ENCODE peak calls at places on chromosomes 3 and 15, in eight cellular contexts. One of them, this sample, is unnamed.

GRCh38 chr3:172209333-172210321 is 170.2 kb downstream of the FNDC3B start:
- DNase-seq in foreskin fibroblast: no peak
- DNase-seq in activated T-cell treated with anti-CD3 and anti-CD28 coated beads, Interleukin-2, amount 50 U/mL, for 24 hours: no peak
- DNase-seq in GM19239: no peak
- DNase-seq in AG08395: no peak
- DNase-seq in activated CD8-positive, alpha-beta memory T cell treated with anti-CD3 and anti-CD28 coated beads, Interleukin-2, amount 50 U/mL, for 48 hours: no peak
- DNase-seq in HFFc6: no peak
- DNase-seq in stimulated activated CD8-positive, alpha-beta memory T cell treated with anti-CD3 and anti-CD28 coated beads, Interleukin-12 subunit alpha, Interleukin-12 subunit beta, amount 100 ng/mL, for 1 hour: no peak
- DNase-seq in this sample: no peak

GRCh38 chr3:14152233-14152962 is 26.0 kb downstream of the XPC start:
- DNase-seq in foreskin fibroblast: no peak
- DNase-seq in activated T-cell treated with anti-CD3 and anti-CD28 coated beads, Interleukin-2, amount 50 U/mL, for 24 hours: no peak
- DNase-seq in GM19239: no peak
- DNase-seq in AG08395: no peak
- DNase-seq in activated CD8-positive, alpha-beta memory T cell treated with anti-CD3 and anti-CD28 coated beads, Interleukin-2, amount 50 U/mL, for 48 hours: no peak
- DNase-seq in HFFc6: no peak
- DNase-seq in stimulated activated CD8-positive, alpha-beta memory T cell treated with anti-CD3 and anti-CD28 coated beads, Interleukin-12 subunit alpha, Interleukin-12 subunit beta, amount 100 ng/mL, for 1 hour: no peak
- DNase-seq in this sample: no peak

GRCh38 chr15:85709250-85709649 is 85.5 kb downstream of the KLHL25 start:
- DNase-seq in foreskin fibroblast: no peak
- DNase-seq in activated T-cell treated with anti-CD3 and anti-CD28 coated beads, Interleukin-2, amount 50 U/mL, for 24 hours: no peak
- DNase-seq in GM19239: no peak
- DNase-seq in AG08395: no peak
- DNase-seq in activated CD8-positive, alpha-beta memory T cell treated with anti-CD3 and anti-CD28 coated beads, Interleukin-2, amount 50 U/mL, for 48 hours: no peak
- DNase-seq in HFFc6: no peak
- DNase-seq in stimulated activated CD8-positive, alpha-beta memory T cell treated with anti-CD3 and anti-CD28 coated beads, Interleukin-12 subunit alpha, Interleukin-12 subunit beta, amount 100 ng/mL, for 1 hour: no peak
- DNase-seq in this sample: no peak

GRCh38 chr3:36944641-36945270 is at the start of gene TRANK1:
- DNase-seq in foreskin fibroblast: peak; percentile 74
- DNase-seq in activated T-cell treated with anti-CD3 and anti-CD28 coated beads, Interleukin-2, amount 50 U/mL, for 24 hours: peak; percentile 86
- DNase-seq in GM19239: peak; percentile 53
- DNase-seq in AG08395: peak; percentile 71
- DNase-seq in activated CD8-positive, alpha-beta memory T cell treated with anti-CD3 and anti-CD28 coated beads, Interleukin-2, amount 50 U/mL, for 48 hours: peak; percentile 84
- DNase-seq in HFFc6: no peak
- DNase-seq in stimulated activated CD8-positive, alpha-beta memory T cell treated with anti-CD3 and anti-CD28 coated beads, Interleukin-12 subunit alpha, Interleukin-12 subunit beta, amount 100 ng/mL, for 1 hour: peak; percentile 72
- DNase-seq in this sample: peak; percentile 40

GRCh38 chr3:23263796-23264195 is 60.7 kb downstream of the UBE2E2 start:
- DNase-seq in foreskin fibroblast: peak; percentile 49
- DNase-seq in activated T-cell treated with anti-CD3 and anti-CD28 coated beads, Interleukin-2, amount 50 U/mL, for 24 hours: no peak
- DNase-seq in GM19239: no peak
- DNase-seq in AG08395: no peak
- DNase-seq in activated CD8-positive, alpha-beta memory T cell treated with anti-CD3 and anti-CD28 coated beads, Interleukin-2, amount 50 U/mL, for 48 hours: no peak
- DNase-seq in HFFc6: peak; percentile 65
- DNase-seq in stimulated activated CD8-positive, alpha-beta memory T cell treated with anti-CD3 and anti-CD28 coated beads, Interleukin-12 subunit alpha, Interleukin-12 subunit beta, amount 100 ng/mL, for 1 hour: no peak
- DNase-seq in this sample: peak; percentile 68

GRCh38 chr3:2838533-2839157 is 271.5 kb downstream of the IL5RA start:
- DNase-seq in foreskin fibroblast: no peak
- DNase-seq in activated T-cell treated with anti-CD3 and anti-CD28 coated beads, Interleukin-2, amount 50 U/mL, for 24 hours: no peak
- DNase-seq in GM19239: no peak
- DNase-seq in AG08395: no peak
- DNase-seq in activated CD8-positive, alpha-beta memory T cell treated with anti-CD3 and anti-CD28 coated beads, Interleukin-2, amount 50 U/mL, for 48 hours: no peak
- DNase-seq in HFFc6: no peak
- DNase-seq in stimulated activated CD8-positive, alpha-beta memory T cell treated with anti-CD3 and anti-CD28 coated beads, Interleukin-12 subunit alpha, Interleukin-12 subunit beta, amount 100 ng/mL, for 1 hour: no peak
- DNase-seq in this sample: no peak

GRCh38 chr3:132554437-132554836 is 42.6 kb upstream of the ACKR4 start:
- DNase-seq in foreskin fibroblast: peak; percentile 89
- DNase-seq in activated T-cell treated with anti-CD3 and anti-CD28 coated beads, Interleukin-2, amount 50 U/mL, for 24 hours: no peak
- DNase-seq in GM19239: no peak
- DNase-seq in AG08395: no peak
- DNase-seq in activated CD8-positive, alpha-beta memory T cell treated with anti-CD3 and anti-CD28 coated beads, Interleukin-2, amount 50 U/mL, for 48 hours: no peak
- DNase-seq in HFFc6: no peak
- DNase-seq in stimulated activated CD8-positive, alpha-beta memory T cell treated with anti-CD3 and anti-CD28 coated beads, Interleukin-12 subunit alpha, Interleukin-12 subunit beta, amount 100 ng/mL, for 1 hour: no peak
- DNase-seq in this sample: peak; percentile 63

GRCh38 chr3:54557538-54558419 is 370.1 kb downstream of the LRTM1 start:
- DNase-seq in foreskin fibroblast: no peak
- DNase-seq in activated T-cell treated with anti-CD3 and anti-CD28 coated beads, Interleukin-2, amount 50 U/mL, for 24 hours: no peak
- DNase-seq in GM19239: no peak
- DNase-seq in AG08395: no peak
- DNase-seq in activated CD8-positive, alpha-beta memory T cell treated with anti-CD3 and anti-CD28 coated beads, Interleukin-2, amount 50 U/mL, for 48 hours: no peak
- DNase-seq in HFFc6: no peak
- DNase-seq in stimulated activated CD8-positive, alpha-beta memory T cell treated with anti-CD3 and anti-CD28 coated beads, Interleukin-12 subunit alpha, Interleukin-12 subunit beta, amount 100 ng/mL, for 1 hour: no peak
- DNase-seq in this sample: no peak

GRCh38 chr3:57082481-57082880 is 22.0 kb downstream of the SPATA12 start:
- DNase-seq in foreskin fibroblast: no peak
- DNase-seq in activated T-cell treated with anti-CD3 and anti-CD28 coated beads, Interleukin-2, amount 50 U/mL, for 24 hours: no peak
- DNase-seq in GM19239: no peak
- DNase-seq in AG08395: no peak
- DNase-seq in activated CD8-positive, alpha-beta memory T cell treated with anti-CD3 and anti-CD28 coated beads, Interleukin-2, amount 50 U/mL, for 48 hours: no peak
- DNase-seq in HFFc6: no peak
- DNase-seq in stimulated activated CD8-positive, alpha-beta memory T cell treated with anti-CD3 and anti-CD28 coated beads, Interleukin-12 subunit alpha, Interleukin-12 subunit beta, amount 100 ng/mL, for 1 hour: no peak
- DNase-seq in this sample: no peak

GRCh38 chr3:57872606-57873005 is 116.5 kb downstream of the SLMAP start:
- DNase-seq in foreskin fibroblast: no peak
- DNase-seq in activated T-cell treated with anti-CD3 and anti-CD28 coated beads, Interleukin-2, amount 50 U/mL, for 24 hours: no peak
- DNase-seq in GM19239: no peak
- DNase-seq in AG08395: no peak
- DNase-seq in activated CD8-positive, alpha-beta memory T cell treated with anti-CD3 and anti-CD28 coated beads, Interleukin-2, amount 50 U/mL, for 48 hours: no peak
- DNase-seq in HFFc6: no peak
- DNase-seq in stimulated activated CD8-positive, alpha-beta memory T cell treated with anti-CD3 and anti-CD28 coated beads, Interleukin-12 subunit alpha, Interleukin-12 subunit beta, amount 100 ng/mL, for 1 hour: no peak
- DNase-seq in this sample: no peak

GRCh38 chr3:54858386-54858785 is 69.5 kb downstream of the LRTM1 start:
- DNase-seq in foreskin fibroblast: no peak
- DNase-seq in activated T-cell treated with anti-CD3 and anti-CD28 coated beads, Interleukin-2, amount 50 U/mL, for 24 hours: no peak
- DNase-seq in GM19239: no peak
- DNase-seq in AG08395: no peak
- DNase-seq in activated CD8-positive, alpha-beta memory T cell treated with anti-CD3 and anti-CD28 coated beads, Interleukin-2, amount 50 U/mL, for 48 hours: no peak
- DNase-seq in HFFc6: no peak
- DNase-seq in stimulated activated CD8-positive, alpha-beta memory T cell treated with anti-CD3 and anti-CD28 coated beads, Interleukin-12 subunit alpha, Interleukin-12 subunit beta, amount 100 ng/mL, for 1 hour: no peak
- DNase-seq in this sample: no peak

GRCh38 chr3:16908006-16908405 is 23.3 kb downstream of the PLCL2 start:
- DNase-seq in foreskin fibroblast: no peak
- DNase-seq in activated T-cell treated with anti-CD3 and anti-CD28 coated beads, Interleukin-2, amount 50 U/mL, for 24 hours: no peak
- DNase-seq in GM19239: no peak
- DNase-seq in AG08395: no peak
- DNase-seq in activated CD8-positive, alpha-beta memory T cell treated with anti-CD3 and anti-CD28 coated beads, Interleukin-2, amount 50 U/mL, for 48 hours: no peak
- DNase-seq in HFFc6: no peak
- DNase-seq in stimulated activated CD8-positive, alpha-beta memory T cell treated with anti-CD3 and anti-CD28 coated beads, Interleukin-12 subunit alpha, Interleukin-12 subunit beta, amount 100 ng/mL, for 1 hour: no peak
- DNase-seq in this sample: no peak

GRCh38 chr15:76994001-76994400 is 925 bp upstream of the PSTPIP1 start:
- DNase-seq in foreskin fibroblast: no peak
- DNase-seq in activated T-cell treated with anti-CD3 and anti-CD28 coated beads, Interleukin-2, amount 50 U/mL, for 24 hours: peak; percentile 70
- DNase-seq in GM19239: no peak
- DNase-seq in AG08395: no peak
- DNase-seq in activated CD8-positive, alpha-beta memory T cell treated with anti-CD3 and anti-CD28 coated beads, Interleukin-2, amount 50 U/mL, for 48 hours: peak; percentile 83
- DNase-seq in HFFc6: no peak
- DNase-seq in stimulated activated CD8-positive, alpha-beta memory T cell treated with anti-CD3 and anti-CD28 coated beads, Interleukin-12 subunit alpha, Interleukin-12 subunit beta, amount 100 ng/mL, for 1 hour: peak; percentile 53
- DNase-seq in this sample: peak; percentile 9

GRCh38 chr15:52649686-52650085 is 29.5 kb downstream of the ATOSA start:
- DNase-seq in foreskin fibroblast: no peak
- DNase-seq in activated T-cell treated with anti-CD3 and anti-CD28 coated beads, Interleukin-2, amount 50 U/mL, for 24 hours: no peak
- DNase-seq in GM19239: no peak
- DNase-seq in AG08395: no peak
- DNase-seq in activated CD8-positive, alpha-beta memory T cell treated with anti-CD3 and anti-CD28 coated beads, Interleukin-2, amount 50 U/mL, for 48 hours: no peak
- DNase-seq in HFFc6: no peak
- DNase-seq in stimulated activated CD8-positive, alpha-beta memory T cell treated with anti-CD3 and anti-CD28 coated beads, Interleukin-12 subunit alpha, Interleukin-12 subunit beta, amount 100 ng/mL, for 1 hour: no peak
- DNase-seq in this sample: no peak

GRCh38 chr3:133293397-133294107 is 106.3 kb upstream of the BFSP2 start:
- DNase-seq in foreskin fibroblast: no peak
- DNase-seq in activated T-cell treated with anti-CD3 and anti-CD28 coated beads, Interleukin-2, amount 50 U/mL, for 24 hours: no peak
- DNase-seq in GM19239: no peak
- DNase-seq in AG08395: no peak
- DNase-seq in activated CD8-positive, alpha-beta memory T cell treated with anti-CD3 and anti-CD28 coated beads, Interleukin-2, amount 50 U/mL, for 48 hours: no peak
- DNase-seq in HFFc6: no peak
- DNase-seq in stimulated activated CD8-positive, alpha-beta memory T cell treated with anti-CD3 and anti-CD28 coated beads, Interleukin-12 subunit alpha, Interleukin-12 subunit beta, amount 100 ng/mL, for 1 hour: no peak
- DNase-seq in this sample: no peak

GRCh38 chr15:47552978-47553608 is 164.2 kb upstream of the SEMA6D start:
- DNase-seq in foreskin fibroblast: no peak
- DNase-seq in activated T-cell treated with anti-CD3 and anti-CD28 coated beads, Interleukin-2, amount 50 U/mL, for 24 hours: no peak
- DNase-seq in GM19239: no peak
- DNase-seq in AG08395: no peak
- DNase-seq in activated CD8-positive, alpha-beta memory T cell treated with anti-CD3 and anti-CD28 coated beads, Interleukin-2, amount 50 U/mL, for 48 hours: no peak
- DNase-seq in HFFc6: no peak
- DNase-seq in stimulated activated CD8-positive, alpha-beta memory T cell treated with anti-CD3 and anti-CD28 coated beads, Interleukin-12 subunit alpha, Interleukin-12 subunit beta, amount 100 ng/mL, for 1 hour: no peak
- DNase-seq in this sample: no peak

GRCh38 chr3:158267015-158267414 is 157.1 kb downstream of the RSRC1 start:
- DNase-seq in foreskin fibroblast: no peak
- DNase-seq in activated T-cell treated with anti-CD3 and anti-CD28 coated beads, Interleukin-2, amount 50 U/mL, for 24 hours: no peak
- DNase-seq in GM19239: no peak
- DNase-seq in AG08395: no peak
- DNase-seq in activated CD8-positive, alpha-beta memory T cell treated with anti-CD3 and anti-CD28 coated beads, Interleukin-2, amount 50 U/mL, for 48 hours: no peak
- DNase-seq in HFFc6: no peak
- DNase-seq in stimulated activated CD8-positive, alpha-beta memory T cell treated with anti-CD3 and anti-CD28 coated beads, Interleukin-12 subunit alpha, Interleukin-12 subunit beta, amount 100 ng/mL, for 1 hour: no peak
- DNase-seq in this sample: no peak

GRCh38 chr15:55267401-55268053 is 22.1 kb downstream of the RAB27A start:
- DNase-seq in foreskin fibroblast: peak; percentile 23
- DNase-seq in activated T-cell treated with anti-CD3 and anti-CD28 coated beads, Interleukin-2, amount 50 U/mL, for 24 hours: peak; percentile 68
- DNase-seq in GM19239: no peak
- DNase-seq in AG08395: no peak
- DNase-seq in activated CD8-positive, alpha-beta memory T cell treated with anti-CD3 and anti-CD28 coated beads, Interleukin-2, amount 50 U/mL, for 48 hours: peak; percentile 81
- DNase-seq in HFFc6: no peak
- DNase-seq in stimulated activated CD8-positive, alpha-beta memory T cell treated with anti-CD3 and anti-CD28 coated beads, Interleukin-12 subunit alpha, Interleukin-12 subunit beta, amount 100 ng/mL, for 1 hour: peak; percentile 65
- DNase-seq in this sample: peak; percentile 13

GRCh38 chr15:71807125-71807629 is 3.2 kb upstream of the NR2E3 start:
- DNase-seq in foreskin fibroblast: no peak
- DNase-seq in activated T-cell treated with anti-CD3 and anti-CD28 coated beads, Interleukin-2, amount 50 U/mL, for 24 hours: no peak
- DNase-seq in GM19239: no peak
- DNase-seq in AG08395: no peak
- DNase-seq in activated CD8-positive, alpha-beta memory T cell treated with anti-CD3 and anti-CD28 coated beads, Interleukin-2, amount 50 U/mL, for 48 hours: no peak
- DNase-seq in HFFc6: no peak
- DNase-seq in stimulated activated CD8-positive, alpha-beta memory T cell treated with anti-CD3 and anti-CD28 coated beads, Interleukin-12 subunit alpha, Interleukin-12 subunit beta, amount 100 ng/mL, for 1 hour: no peak
- DNase-seq in this sample: no peak

GRCh38 chr3:132417695-132418520 is 606 bp downstream of the DNAJC13 start:
- DNase-seq in foreskin fibroblast: peak; percentile 87
- DNase-seq in activated T-cell treated with anti-CD3 and anti-CD28 coated beads, Interleukin-2, amount 50 U/mL, for 24 hours: no peak
- DNase-seq in GM19239: peak; percentile 12
- DNase-seq in AG08395: peak; percentile 40
- DNase-seq in activated CD8-positive, alpha-beta memory T cell treated with anti-CD3 and anti-CD28 coated beads, Interleukin-2, amount 50 U/mL, for 48 hours: no peak
- DNase-seq in HFFc6: peak; percentile 67
- DNase-seq in stimulated activated CD8-positive, alpha-beta memory T cell treated with anti-CD3 and anti-CD28 coated beads, Interleukin-12 subunit alpha, Interleukin-12 subunit beta, amount 100 ng/mL, for 1 hour: no peak
- DNase-seq in this sample: peak; percentile 81

GRCh38 chr3:188817103-188817919 is 354.5 kb upstream of the TPRG1 start:
- DNase-seq in foreskin fibroblast: no peak
- DNase-seq in activated T-cell treated with anti-CD3 and anti-CD28 coated beads, Interleukin-2, amount 50 U/mL, for 24 hours: no peak
- DNase-seq in GM19239: no peak
- DNase-seq in AG08395: no peak
- DNase-seq in activated CD8-positive, alpha-beta memory T cell treated with anti-CD3 and anti-CD28 coated beads, Interleukin-2, amount 50 U/mL, for 48 hours: no peak
- DNase-seq in HFFc6: no peak
- DNase-seq in stimulated activated CD8-positive, alpha-beta memory T cell treated with anti-CD3 and anti-CD28 coated beads, Interleukin-12 subunit alpha, Interleukin-12 subunit beta, amount 100 ng/mL, for 1 hour: no peak
- DNase-seq in this sample: no peak

GRCh38 chr15:99526174-99526573 is 39.6 kb upstream of the MEF2A start:
- DNase-seq in foreskin fibroblast: no peak
- DNase-seq in activated T-cell treated with anti-CD3 and anti-CD28 coated beads, Interleukin-2, amount 50 U/mL, for 24 hours: no peak
- DNase-seq in GM19239: no peak
- DNase-seq in AG08395: no peak
- DNase-seq in activated CD8-positive, alpha-beta memory T cell treated with anti-CD3 and anti-CD28 coated beads, Interleukin-2, amount 50 U/mL, for 48 hours: no peak
- DNase-seq in HFFc6: no peak
- DNase-seq in stimulated activated CD8-positive, alpha-beta memory T cell treated with anti-CD3 and anti-CD28 coated beads, Interleukin-12 subunit alpha, Interleukin-12 subunit beta, amount 100 ng/mL, for 1 hour: no peak
- DNase-seq in this sample: no peak

GRCh38 chr3:126114406-126115386 is 30.8 kb upstream of the SLC41A3 start:
- DNase-seq in foreskin fibroblast: no peak
- DNase-seq in activated T-cell treated with anti-CD3 and anti-CD28 coated beads, Interleukin-2, amount 50 U/mL, for 24 hours: peak; percentile 21
- DNase-seq in GM19239: no peak
- DNase-seq in AG08395: no peak
- DNase-seq in activated CD8-positive, alpha-beta memory T cell treated with anti-CD3 and anti-CD28 coated beads, Interleukin-2, amount 50 U/mL, for 48 hours: no peak
- DNase-seq in HFFc6: no peak
- DNase-seq in stimulated activated CD8-positive, alpha-beta memory T cell treated with anti-CD3 and anti-CD28 coated beads, Interleukin-12 subunit alpha, Interleukin-12 subunit beta, amount 100 ng/mL, for 1 hour: no peak
- DNase-seq in this sample: no peak

GRCh38 chr3:46986782-46987484 is 7.5 kb downstream of the NBEAL2 start:
- DNase-seq in foreskin fibroblast: no peak
- DNase-seq in activated T-cell treated with anti-CD3 and anti-CD28 coated beads, Interleukin-2, amount 50 U/mL, for 24 hours: no peak
- DNase-seq in GM19239: no peak
- DNase-seq in AG08395: no peak
- DNase-seq in activated CD8-positive, alpha-beta memory T cell treated with anti-CD3 and anti-CD28 coated beads, Interleukin-2, amount 50 U/mL, for 48 hours: no peak
- DNase-seq in HFFc6: no peak
- DNase-seq in stimulated activated CD8-positive, alpha-beta memory T cell treated with anti-CD3 and anti-CD28 coated beads, Interleukin-12 subunit alpha, Interleukin-12 subunit beta, amount 100 ng/mL, for 1 hour: no peak
- DNase-seq in this sample: no peak

GRCh38 chr3:155112661-155113389 is 32.7 kb downstream of the MME start:
- DNase-seq in foreskin fibroblast: no peak
- DNase-seq in activated T-cell treated with anti-CD3 and anti-CD28 coated beads, Interleukin-2, amount 50 U/mL, for 24 hours: no peak
- DNase-seq in GM19239: no peak
- DNase-seq in AG08395: no peak
- DNase-seq in activated CD8-positive, alpha-beta memory T cell treated with anti-CD3 and anti-CD28 coated beads, Interleukin-2, amount 50 U/mL, for 48 hours: no peak
- DNase-seq in HFFc6: no peak
- DNase-seq in stimulated activated CD8-positive, alpha-beta memory T cell treated with anti-CD3 and anti-CD28 coated beads, Interleukin-12 subunit alpha, Interleukin-12 subunit beta, amount 100 ng/mL, for 1 hour: no peak
- DNase-seq in this sample: no peak

GRCh38 chr3:47009225-47010049 is 30.0 kb downstream of the NBEAL2 start:
- DNase-seq in foreskin fibroblast: peak; percentile 98
- DNase-seq in activated T-cell treated with anti-CD3 and anti-CD28 coated beads, Interleukin-2, amount 50 U/mL, for 24 hours: peak; percentile 84
- DNase-seq in GM19239: peak; percentile 96
- DNase-seq in AG08395: peak; percentile 99
- DNase-seq in activated CD8-positive, alpha-beta memory T cell treated with anti-CD3 and anti-CD28 coated beads, Interleukin-2, amount 50 U/mL, for 48 hours: peak; percentile 87
- DNase-seq in HFFc6: peak; percentile 81
- DNase-seq in stimulated activated CD8-positive, alpha-beta memory T cell treated with anti-CD3 and anti-CD28 coated beads, Interleukin-12 subunit alpha, Interleukin-12 subunit beta, amount 100 ng/mL, for 1 hour: peak; percentile 54
- DNase-seq in this sample: peak; percentile 93

GRCh38 chr3:47542614-47543173 is 29.2 kb upstream of the ELP6 start:
- DNase-seq in foreskin fibroblast: peak; percentile 61
- DNase-seq in activated T-cell treated with anti-CD3 and anti-CD28 coated beads, Interleukin-2, amount 50 U/mL, for 24 hours: no peak
- DNase-seq in GM19239: no peak
- DNase-seq in AG08395: peak; percentile 72
- DNase-seq in activated CD8-positive, alpha-beta memory T cell treated with anti-CD3 and anti-CD28 coated beads, Interleukin-2, amount 50 U/mL, for 48 hours: no peak
- DNase-seq in HFFc6: no peak
- DNase-seq in stimulated activated CD8-positive, alpha-beta memory T cell treated with anti-CD3 and anti-CD28 coated beads, Interleukin-12 subunit alpha, Interleukin-12 subunit beta, amount 100 ng/mL, for 1 hour: no peak
- DNase-seq in this sample: no peak

GRCh38 chr3:38054166-38054991 is 15.4 kb downstream of the DLEC1 start:
- DNase-seq in foreskin fibroblast: peak; percentile 32
- DNase-seq in activated T-cell treated with anti-CD3 and anti-CD28 coated beads, Interleukin-2, amount 50 U/mL, for 24 hours: no peak
- DNase-seq in GM19239: no peak
- DNase-seq in AG08395: no peak
- DNase-seq in activated CD8-positive, alpha-beta memory T cell treated with anti-CD3 and anti-CD28 coated beads, Interleukin-2, amount 50 U/mL, for 48 hours: no peak
- DNase-seq in HFFc6: peak; percentile 12
- DNase-seq in stimulated activated CD8-positive, alpha-beta memory T cell treated with anti-CD3 and anti-CD28 coated beads, Interleukin-12 subunit alpha, Interleukin-12 subunit beta, amount 100 ng/mL, for 1 hour: no peak
- DNase-seq in this sample: peak; percentile 44

GRCh38 chr3:46460051-46460450 is 4.7 kb downstream of the LTF start:
- DNase-seq in foreskin fibroblast: no peak
- DNase-seq in activated T-cell treated with anti-CD3 and anti-CD28 coated beads, Interleukin-2, amount 50 U/mL, for 24 hours: no peak
- DNase-seq in GM19239: no peak
- DNase-seq in AG08395: no peak
- DNase-seq in activated CD8-positive, alpha-beta memory T cell treated with anti-CD3 and anti-CD28 coated beads, Interleukin-2, amount 50 U/mL, for 48 hours: no peak
- DNase-seq in HFFc6: peak; percentile 21
- DNase-seq in stimulated activated CD8-positive, alpha-beta memory T cell treated with anti-CD3 and anti-CD28 coated beads, Interleukin-12 subunit alpha, Interleukin-12 subunit beta, amount 100 ng/mL, for 1 hour: no peak
- DNase-seq in this sample: peak; percentile 17

GRCh38 chr15:57363661-57364060 is 12.6 kb upstream of the CGNL1 start:
- DNase-seq in foreskin fibroblast: no peak
- DNase-seq in activated T-cell treated with anti-CD3 and anti-CD28 coated beads, Interleukin-2, amount 50 U/mL, for 24 hours: no peak
- DNase-seq in GM19239: no peak
- DNase-seq in AG08395: no peak
- DNase-seq in activated CD8-positive, alpha-beta memory T cell treated with anti-CD3 and anti-CD28 coated beads, Interleukin-2, amount 50 U/mL, for 48 hours: no peak
- DNase-seq in HFFc6: no peak
- DNase-seq in stimulated activated CD8-positive, alpha-beta memory T cell treated with anti-CD3 and anti-CD28 coated beads, Interleukin-12 subunit alpha, Interleukin-12 subunit beta, amount 100 ng/mL, for 1 hour: no peak
- DNase-seq in this sample: no peak

This sample was measured in EL.